ENCODE peak calls at places on chromosomes 4 and X, in four cellular contexts. One of them, this sample, is unnamed.

GRCh38 chrX:139930923-139931645 is 1.8 kb downstream of the ATP11C start:
- DNase-seq in SK-N-SH: peak; percentile 42
- DNase-seq in K562: peak; percentile 16
- DNase-seq in HCT116: no peak
- DNase-seq in this sample: no peak

GRCh38 chr4:160631044-160631443 is 1528.2 kb downstream of the RAPGEF2 start:
- DNase-seq in SK-N-SH: no peak
- DNase-seq in K562: no peak
- DNase-seq in HCT116: no peak
- DNase-seq in this sample: no peak

GRCh38 chrX:105820247-105820646 is 2.1 kb upstream of the NRK start:
- DNase-seq in SK-N-SH: no peak
- DNase-seq in K562: no peak
- DNase-seq in HCT116: no peak
- DNase-seq in this sample: no peak

GRCh38 chr4:189861101-189861500 is 79.6 kb upstream of the FRG1 start:
- DNase-seq in SK-N-SH: no peak
- DNase-seq in K562: no peak
- DNase-seq in HCT116: no peak
- DNase-seq in this sample: no peak

GRCh38 chr4:1356181-1356998 is 9.4 kb downstream of the UVSSA start:
- DNase-seq in SK-N-SH: peak; percentile 90
- DNase-seq in K562: peak; percentile 78
- DNase-seq in HCT116: no peak
- DNase-seq in this sample: peak; percentile 61

GRCh38 chrX:17464196-17464595 is 89.2 kb downstream of the NHS start:
- DNase-seq in SK-N-SH: no peak
- DNase-seq in K562: no peak
- DNase-seq in HCT116: no peak
- DNase-seq in this sample: no peak

GRCh38 chr4:173420324-173420752 is 21.4 kb upstream of the SCRG1 start:
- DNase-seq in SK-N-SH: peak; percentile 34
- DNase-seq in K562: peak; percentile 18
- DNase-seq in HCT116: peak; percentile 12
- DNase-seq in this sample: peak; percentile 33

GRCh38 chr4:22090655-22091350 is 142.2 kb upstream of the KCNIP4 start:
- DNase-seq in SK-N-SH: no peak
- DNase-seq in K562: no peak
- DNase-seq in HCT116: no peak
- DNase-seq in this sample: no peak

GRCh38 chr4:101201421-101201820 is 145.9 kb downstream of the PPP3CA start:
- DNase-seq in SK-N-SH: no peak
- DNase-seq in K562: no peak
- DNase-seq in HCT116: no peak
- DNase-seq in this sample: no peak

GRCh38 chr4:5890063-5890727 is 2.7 kb downstream of the CRMP1 start:
- DNase-seq in SK-N-SH: peak; percentile 89
- DNase-seq in K562: no peak
- DNase-seq in HCT116: no peak
- DNase-seq in this sample: no peak

GRCh38 chr4:14744346-14744745 is 257.9 kb upstream of the CPEB2 start:
- DNase-seq in SK-N-SH: no peak
- DNase-seq in K562: no peak
- DNase-seq in HCT116: no peak
- DNase-seq in this sample: no peak

GRCh38 chrX:131816551-131817136 is 206.5 kb upstream of the STK26 start:
- DNase-seq in SK-N-SH: peak; percentile 51
- DNase-seq in K562: no peak
- DNase-seq in HCT116: no peak
- DNase-seq in this sample: peak; percentile 89

GRCh38 chrX:20372533-20372932 is 105.8 kb upstream of the RPS6KA3 start:
- DNase-seq in SK-N-SH: no peak
- DNase-seq in K562: no peak
- DNase-seq in HCT116: no peak
- DNase-seq in this sample: no peak

DNA sequence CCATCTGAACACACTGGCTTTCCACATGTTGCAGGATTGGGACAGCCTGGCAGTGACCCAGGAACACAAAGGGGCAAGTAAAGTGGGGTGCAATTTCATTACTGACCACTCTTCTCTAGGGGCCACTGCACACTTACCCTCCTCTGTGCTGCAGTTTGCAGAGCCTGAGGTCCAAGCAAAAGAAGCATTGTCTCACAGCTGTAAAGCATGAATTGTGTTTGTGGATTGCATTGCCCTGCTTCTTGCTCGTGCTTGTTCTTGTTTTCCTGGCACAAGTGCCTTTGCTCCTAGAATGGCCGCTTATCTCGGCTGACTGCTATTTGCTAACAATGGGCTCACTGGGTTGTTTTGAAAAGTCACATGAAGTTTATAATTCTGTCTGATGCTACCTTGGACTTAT is 209.1 kb upstream of the JADE1 start:
- DNase-seq in SK-N-SH: no peak
- DNase-seq in K562: no peak
- DNase-seq in HCT116: no peak
- DNase-seq in this sample: no peak
- TF ChIP-seq JUND in SK-N-SH: no peak
- TF ChIP-seq JUND in K562: no peak
- TF ChIP-seq JUND in HCT116: no peak
- TF ChIP-seq JUND in this sample: no peak

GRCh38 chr4:174869334-174869733 is 40.3 kb upstream of the GLRA3 start:
- DNase-seq in SK-N-SH: no peak
- DNase-seq in K562: no peak
- DNase-seq in HCT116: no peak
- DNase-seq in this sample: no peak
- TF ChIP-seq JUND in SK-N-SH: no peak
- TF ChIP-seq JUND in K562: no peak
- TF ChIP-seq JUND in HCT116: no peak
- TF ChIP-seq JUND in this sample: no peak

GRCh38 chrX:35076061-35076460 is 133.5 kb downstream of the FAM47B start:
- DNase-seq in SK-N-SH: no peak
- DNase-seq in K562: no peak
- DNase-seq in HCT116: no peak
- DNase-seq in this sample: no peak
- TF ChIP-seq JUND in SK-N-SH: no peak
- TF ChIP-seq JUND in K562: no peak
- TF ChIP-seq JUND in HCT116: no peak
- TF ChIP-seq JUND in this sample: no peak

DNA sequence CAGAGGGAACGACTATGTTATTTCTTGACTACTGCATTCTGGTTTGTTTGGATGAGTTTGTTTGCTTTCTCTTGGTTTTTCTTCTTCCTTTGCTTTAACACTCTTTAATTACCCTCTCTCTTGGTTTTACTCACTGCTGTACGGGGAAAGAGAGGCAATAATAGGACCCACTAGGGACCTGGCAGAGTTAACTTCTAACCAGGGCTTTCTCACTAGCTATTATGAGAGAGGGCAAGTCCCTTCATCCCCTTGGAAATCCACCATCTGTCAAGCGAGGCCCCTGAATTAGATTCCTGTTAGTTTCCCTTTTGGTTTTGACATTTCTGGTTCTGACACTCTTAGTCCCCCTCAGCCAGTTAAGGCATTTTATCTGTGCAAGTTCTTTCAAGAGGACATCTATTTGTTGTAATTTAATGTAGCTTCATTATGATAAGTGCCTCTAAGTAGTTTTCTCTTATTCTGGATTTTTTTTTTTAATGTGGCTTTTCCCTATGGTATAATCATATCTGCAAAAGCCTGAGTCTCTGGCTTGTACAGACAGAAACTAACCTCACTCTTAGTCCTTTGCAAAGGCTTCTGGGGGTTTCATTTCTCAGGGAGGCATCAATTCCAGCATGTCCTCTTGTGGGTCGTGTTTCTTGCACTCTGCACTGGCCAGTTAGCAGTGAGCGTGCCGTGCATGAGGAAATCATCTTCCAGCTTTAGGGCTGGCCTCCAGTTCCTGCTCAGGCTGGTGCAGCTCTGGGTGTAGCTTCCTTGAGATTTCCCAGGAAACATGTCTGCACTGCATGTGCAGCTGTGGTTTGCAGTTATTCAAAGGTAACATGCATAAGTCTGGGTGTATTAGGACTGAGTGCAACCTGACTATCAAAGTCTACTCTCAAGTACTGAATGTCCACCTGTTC is 221.3 kb downstream of the STIM2 start:
- DNase-seq in SK-N-SH: no peak
- DNase-seq in K562: no peak
- DNase-seq in HCT116: no peak
- DNase-seq in this sample: no peak
- TF ChIP-seq JUND in SK-N-SH: no peak
- TF ChIP-seq JUND in K562: no peak
- TF ChIP-seq JUND in HCT116: no peak
- TF ChIP-seq JUND in this sample: no peak

DNA sequence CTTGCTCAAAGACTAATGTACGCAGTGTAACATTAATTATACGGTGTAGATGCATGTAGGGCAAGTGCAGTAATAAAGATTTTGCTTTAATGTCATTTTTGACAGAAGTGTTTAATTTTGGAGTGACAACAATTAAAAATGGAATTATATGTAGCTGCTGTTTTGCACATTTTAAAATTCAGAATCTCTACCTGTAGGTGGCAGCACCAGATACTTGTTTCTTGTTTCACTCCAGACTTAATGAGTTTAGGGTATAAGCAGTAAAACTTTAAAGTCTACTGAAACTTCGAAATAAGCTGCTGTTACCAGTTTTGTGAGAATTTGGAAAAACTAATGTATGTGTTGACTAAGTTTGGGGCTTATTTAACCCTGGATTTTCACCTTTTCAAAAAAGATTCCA is 144.9 kb downstream of the POLA1 start:
- DNase-seq in SK-N-SH: peak; percentile 7
- DNase-seq in K562: peak; percentile 7
- DNase-seq in HCT116: no peak
- DNase-seq in this sample: no peak
- TF ChIP-seq JUND in SK-N-SH: no peak
- TF ChIP-seq JUND in K562: no peak
- TF ChIP-seq JUND in HCT116: no peak
- TF ChIP-seq JUND in this sample: no peak

DNA sequence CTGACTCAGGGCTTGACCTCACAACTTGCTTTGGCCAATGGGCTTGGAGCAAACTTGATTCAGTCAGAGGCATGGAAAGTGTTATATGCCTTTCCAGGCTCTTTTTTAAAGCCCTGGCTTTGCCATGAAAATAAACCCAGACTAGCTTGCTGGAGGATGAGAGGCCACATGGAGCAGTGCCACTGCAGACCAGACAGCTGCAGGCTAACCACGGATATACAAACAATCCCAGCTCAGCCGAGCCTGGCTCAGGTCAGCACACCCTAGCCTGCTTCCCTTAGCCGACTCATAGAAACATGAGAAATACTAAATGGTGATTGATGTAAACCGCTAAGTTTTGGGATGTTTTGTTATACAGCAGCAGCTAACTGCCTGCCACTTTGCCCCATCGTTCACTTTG is 345.1 kb downstream of the ARHGAP10 start:
- DNase-seq in SK-N-SH: no peak
- DNase-seq in K562: no peak
- DNase-seq in HCT116: no peak
- DNase-seq in this sample: peak; percentile 20
- TF ChIP-seq JUND in SK-N-SH: no peak
- TF ChIP-seq JUND in K562: no peak
- TF ChIP-seq JUND in HCT116: no peak
- TF ChIP-seq JUND in this sample: no peak

GRCh38 chrX:46770006-46770816 is 11.3 kb upstream of the SLC9A7 start:
- DNase-seq in SK-N-SH: no peak
- DNase-seq in K562: no peak
- DNase-seq in HCT116: no peak
- DNase-seq in this sample: no peak
- TF ChIP-seq JUND in SK-N-SH: peak; percentile 53
- TF ChIP-seq JUND in K562: no peak
- TF ChIP-seq JUND in HCT116: no peak
- TF ChIP-seq JUND in this sample: no peak

GRCh38 chr4:113695328-113696169 is 66.0 kb downstream of the CAMK2D start:
- DNase-seq in SK-N-SH: no peak
- DNase-seq in K562: no peak
- DNase-seq in HCT116: no peak
- DNase-seq in this sample: no peak

GRCh38 chr4:113701156-113701555 is 60.4 kb downstream of the CAMK2D start:
- DNase-seq in SK-N-SH: no peak
- DNase-seq in K562: no peak
- DNase-seq in HCT116: no peak
- DNase-seq in this sample: no peak

GRCh38 chr4:113700602-113701150 is 60.9 kb downstream of the CAMK2D start:
- DNase-seq in SK-N-SH: no peak
- DNase-seq in K562: no peak
- DNase-seq in HCT116: no peak
- DNase-seq in this sample: no peak

GRCh38 chr4:113697429-113697828 is 64.1 kb downstream of the CAMK2D start:
- DNase-seq in SK-N-SH: no peak
- DNase-seq in K562: no peak
- DNase-seq in HCT116: no peak
- DNase-seq in this sample: no peak

GRCh38 chr4:113699772-113700171 is 61.8 kb downstream of the CAMK2D start:
- DNase-seq in SK-N-SH: no peak
- DNase-seq in K562: no peak
- DNase-seq in HCT116: no peak
- DNase-seq in this sample: no peak
- TF ChIP-seq JUND in SK-N-SH: no peak
- TF ChIP-seq JUND in K562: no peak
- TF ChIP-seq JUND in HCT116: no peak
- TF ChIP-seq JUND in this sample: no peak